ENCODE peak calls at places on chromosomes 6 and 20, in eight cellular contexts. Z is GM23338, D is right lobe of liver, O is HuH-7.5, G is NCI-H526 treated with DMSO at 0.1 percent for 48 hours, H is posterior cingulate gyrus, W is choroid plexus epithelial cell, R is RCC 7860. K is an unnamed sample.

GRCh38 chr6:74826318-74826717 is 379.5 kb downstream of the COL12A1 start:
- DNase-seq in Z (no peak), D (no peak), O (no peak), G (no peak), H (no peak), W (no peak), R (no peak), K (peak)

GRCh38 chr6:72977114-72977513 is 248.2 kb downstream of the KHDC1L start:
- DNase-seq in Z (no peak), D (no peak), O (no peak), G (no peak), H (no peak), W (no peak), R (no peak), K (no peak)

GRCh38 chr20:38231786-38232130 is 28.8 kb downstream of the KIAA1755 start:
- DNase-seq in Z (no peak), D (no peak), O (no peak), G (no peak), H (no peak), W (peak), R (no peak), K (peak)

GRCh38 chr6:34457747-34458462 is 8.0 kb upstream of the PACSIN1 start:
- DNase-seq in Z (no peak), D (peak), O (no peak), G (no peak), H (no peak), W (no peak), R (no peak), K (no peak)

GRCh38 chr20:45798935-45799642 is 7.3 kb downstream of the DNTTIP1 start:
- DNase-seq in Z (peak), D (no peak), O (peak), G (peak), H (peak), W (peak), R (peak), K (no peak)

GRCh38 chr6:125201961-125202729 is 48.6 kb downstream of the TPD52L1 start:
- DNase-seq in Z (no peak), D (peak), O (no peak), G (no peak), H (peak), W (peak), R (peak), K (peak)

GRCh38 chr6:168131464-168132415 is 52.7 kb upstream of the FRMD1 start:
- DNase-seq in Z (no peak), D (no peak), O (peak), G (no peak), H (no peak), W (no peak), R (no peak), K (no peak)

GRCh38 chr6:136753624-136754023 is 38.7 kb downstream of the MAP3K5 start:
- DNase-seq in Z (peak), D (no peak), O (no peak), G (no peak), H (no peak), W (no peak), R (no peak), K (no peak)

GRCh38 chr20:371755-372542 is 8.6 kb upstream of the TRIB3 start:
- DNase-seq in Z (no peak), D (peak), O (peak), G (no peak), H (no peak), W (peak), R (peak), K (peak)

GRCh38 chr6:139951172-139951571 is 576.7 kb upstream of the CITED2 start:
- DNase-seq in Z (no peak), D (no peak), O (no peak), G (no peak), H (no peak), W (no peak), R (no peak), K (no peak)

GRCh38 chr6:157061770-157062594 is 261.3 kb downstream of the TMEM242 start:
- DNase-seq in Z (no peak), D (no peak), O (no peak), G (no peak), H (no peak), W (no peak), R (no peak), K (no peak)

GRCh38 chr6:122623279-122623678 is 13.1 kb downstream of the PKIB start:
- DNase-seq in Z (no peak), D (no peak), O (no peak), G (no peak), H (no peak), W (peak), R (no peak), K (no peak)

GRCh38 chr20:32040142-32040953 is 11.7 kb upstream of the HCK start:
- DNase-seq in Z (no peak), D (no peak), O (no peak), G (peak), H (no peak), W (no peak), R (no peak), K (no peak)